ENCODE peak calls at places on chromosomes 16 and 17, in seven cellular contexts. D, A, C, R, W, Y and P are unnamed samples.

GRCh38 chr17:5049314-5049819 is 14.1 kb upstream of the SLC52A1 start:
- DNase-seq in D (no peak), A (no peak), C (peak), R (no peak), W (peak), Y (no peak), P (peak)

GRCh38 chr17:33205552-33205951 is 87.5 kb downstream of the ASIC2 start:
- DNase-seq in D (no peak), A (no peak), C (no peak), R (no peak), W (no peak), Y (no peak), P (no peak)

GRCh38 chr17:76370261-76370993 is 14.0 kb upstream of the SPHK1 start:
- DNase-seq in D (no peak), A (peak), C (peak), R (peak), W (no peak), Y (no peak), P (no peak)

GRCh38 chr16:49589721-49590120 is 216.1 kb downstream of the C16orf78 start:
- DNase-seq in D (no peak), A (no peak), C (no peak), R (no peak), W (no peak), Y (no peak), P (no peak)

GRCh38 chr17:41052594-41052993 is 2.4 kb downstream of the KRTAP2-2 start:
- DNase-seq in D (no peak), A (no peak), C (no peak), R (no peak), W (no peak), Y (no peak), P (no peak)

GRCh38 chr16:20387978-20388377 is 16.6 kb downstream of the PDILT start:
- DNase-seq in D (no peak), A (no peak), C (no peak), R (no peak), W (no peak), Y (no peak), P (no peak)

GRCh38 chr16:29736112-29736511 is 9.7 kb downstream of the C16orf54 start:
- DNase-seq in D (no peak), A (peak), C (peak), R (no peak), W (no peak), Y (no peak), P (no peak)

GRCh38 chr16:53056528-53056881 is 1.7 kb downstream of the CHD9 start:
- DNase-seq in D (no peak), A (peak), C (peak), R (peak), W (no peak), Y (no peak), P (no peak)

GRCh38 chr17:11535231-11535630 is 63.0 kb upstream of the DNAH9 start:
- DNase-seq in D (no peak), A (no peak), C (no peak), R (no peak), W (no peak), Y (no peak), P (no peak)

GRCh38 chr16:1749152-1750117 is 21.9 kb downstream of the NME3 start:
- DNase-seq in D (no peak), A (no peak), C (no peak), R (no peak), W (no peak), Y (no peak), P (no peak)

GRCh38 chr16:10181196-10182162 is 749 bp downstream of the GRIN2A start:
- DNase-seq in D (no peak), A (peak), C (peak), R (peak), W (peak), Y (no peak), P (peak)

GRCh38 chr17:63685021-63685420 is 14.9 kb downstream of the LIMD2 start:
- DNase-seq in D (no peak), A (peak), C (no peak), R (peak), W (no peak), Y (no peak), P (no peak)

GRCh38 chr17:58527306-58527705 is 12.9 kb upstream of the MTMR4 start:
- DNase-seq in D (no peak), A (no peak), C (peak), R (no peak), W (no peak), Y (no peak), P (no peak)

GRCh38 chr17:50003916-50004315 is 8.9 kb upstream of the DLX3 start:
- DNase-seq in D (no peak), A (no peak), C (no peak), R (no peak), W (no peak), Y (no peak), P (no peak)

GRCh38 chr17:50210249-50211225 is 9.1 kb upstream of the COL1A1 start:
- DNase-seq in D (no peak), A (peak), C (peak), R (peak), W (no peak), Y (peak), P (no peak)

GRCh38 chr16:12231666-12232065 is 255.1 kb downstream of the SNX29 start:
- DNase-seq in D (no peak), A (no peak), C (peak), R (no peak), W (no peak), Y (no peak), P (no peak)

GRCh38 chr16:15539197-15539596 is 103.8 kb downstream of the MARF1 start:
- DNase-seq in D (no peak), A (no peak), C (no peak), R (no peak), W (no peak), Y (no peak), P (no peak)

GRCh38 chr16:30063893-30064745 is 1.4 kb upstream of the ALDOA start:
- DNase-seq in D (peak), A (no peak), C (peak), R (peak), W (peak), Y (no peak), P (peak)